ENCODE peak calls at places on chromosomes 13 and 19, in five cellular contexts. One of them, this sample, is unnamed.

GRCh38 chr19:42052241-42052863 is 17.7 kb downstream of the GRIK5 start:
- DNase-seq in BJ: no peak
- DNase-seq in CD4-positive, CD25-positive, alpha-beta regulatory T cell: no peak
- DNase-seq in right atrium auricular region: no peak
- DNase-seq in mucosa of descending colon: no peak
- DNase-seq in this sample: no peak

GRCh38 chr19:42284641-42285341 is 15.7 kb downstream of the CIC start:
- DNase-seq in right atrium auricular region: no peak
- DNase-seq in CD4-positive, CD25-positive, alpha-beta regulatory T cell: no peak
- DNase-seq in BJ: no peak
- DNase-seq in mucosa of descending colon: no peak
- DNase-seq in this sample: no peak

GRCh38 chr19:45424191-45425058 is 708 bp upstream of the ERCC1 start:
- DNase-seq in right atrium auricular region: peak
- DNase-seq in mucosa of descending colon: no peak
- DNase-seq in BJ: peak
- DNase-seq in CD4-positive, CD25-positive, alpha-beta regulatory T cell: peak
- DNase-seq in this sample: no peak

GRCh38 chr13:66114127-66114526 is 1116.0 kb downstream of the PCDH9 start:
- DNase-seq in CD4-positive, CD25-positive, alpha-beta regulatory T cell: no peak
- DNase-seq in mucosa of descending colon: no peak
- DNase-seq in BJ: peak
- DNase-seq in right atrium auricular region: no peak
- DNase-seq in this sample: no peak

GRCh38 chr19:13929956-13930355 is 8.3 kb downstream of the PODNL1 start:
- DNase-seq in CD4-positive, CD25-positive, alpha-beta regulatory T cell: no peak
- DNase-seq in right atrium auricular region: no peak
- DNase-seq in mucosa of descending colon: no peak
- DNase-seq in BJ: no peak
- DNase-seq in this sample: no peak

GRCh38 chr19:2962018-2962670 is 15.2 kb upstream of the TLE6 start:
- DNase-seq in mucosa of descending colon: peak
- DNase-seq in BJ: peak
- DNase-seq in right atrium auricular region: peak
- DNase-seq in CD4-positive, CD25-positive, alpha-beta regulatory T cell: peak
- DNase-seq in this sample: peak

GRCh38 chr19:7888145-7888825 is at the start of gene LRRC8E:
- DNase-seq in mucosa of descending colon: peak
- DNase-seq in BJ: no peak
- DNase-seq in CD4-positive, CD25-positive, alpha-beta regulatory T cell: no peak
- DNase-seq in right atrium auricular region: no peak
- DNase-seq in this sample: no peak

GRCh38 chr13:91647361-91647970 is 249.0 kb downstream of the GPC5 start:
- DNase-seq in mucosa of descending colon: peak
- DNase-seq in CD4-positive, CD25-positive, alpha-beta regulatory T cell: no peak
- DNase-seq in BJ: no peak
- DNase-seq in right atrium auricular region: no peak
- DNase-seq in this sample: no peak

GRCh38 chr19:49114630-49115363 is 627 bp downstream of the LIN7B start:
- DNase-seq in mucosa of descending colon: peak
- DNase-seq in right atrium auricular region: peak
- DNase-seq in BJ: no peak
- DNase-seq in CD4-positive, CD25-positive, alpha-beta regulatory T cell: peak
- DNase-seq in this sample: peak

GRCh38 chr19:55502197-55502952 is 14.1 kb downstream of the SSC5D start:
- DNase-seq in CD4-positive, CD25-positive, alpha-beta regulatory T cell: no peak
- DNase-seq in BJ: no peak
- DNase-seq in mucosa of descending colon: no peak
- DNase-seq in right atrium auricular region: no peak
- DNase-seq in this sample: no peak

GRCh38 chr13:113122571-113123225 is at the start of gene F10:
- DNase-seq in mucosa of descending colon: peak
- DNase-seq in CD4-positive, CD25-positive, alpha-beta regulatory T cell: no peak
- DNase-seq in BJ: peak
- DNase-seq in right atrium auricular region: peak
- DNase-seq in this sample: no peak
- H3K4me3 ChIP-seq in mucosa of descending colon: no peak
- H3K4me3 ChIP-seq in CD4-positive, CD25-positive, alpha-beta regulatory T cell: no peak
- H3K4me3 ChIP-seq in BJ: peak
- H3K4me3 ChIP-seq in right atrium auricular region: peak
- H3K4me3 ChIP-seq in this sample: no peak

GRCh38 chr19:38792250-38793111 is 3.5 kb downstream of the LGALS7B start:
- DNase-seq in CD4-positive, CD25-positive, alpha-beta regulatory T cell: peak
- DNase-seq in BJ: no peak
- DNase-seq in mucosa of descending colon: peak
- DNase-seq in right atrium auricular region: peak
- DNase-seq in this sample: no peak
- H3K4me3 ChIP-seq in CD4-positive, CD25-positive, alpha-beta regulatory T cell: no peak
- H3K4me3 ChIP-seq in BJ: no peak
- H3K4me3 ChIP-seq in mucosa of descending colon: no peak
- H3K4me3 ChIP-seq in right atrium auricular region: no peak
- H3K4me3 ChIP-seq in this sample: no peak

GRCh38 chr13:97226013-97226412 is 3.9 kb downstream of the MBNL2 start:
- DNase-seq in CD4-positive, CD25-positive, alpha-beta regulatory T cell: no peak
- DNase-seq in mucosa of descending colon: no peak
- DNase-seq in right atrium auricular region: no peak
- DNase-seq in BJ: no peak
- DNase-seq in this sample: no peak
- H3K4me3 ChIP-seq in CD4-positive, CD25-positive, alpha-beta regulatory T cell: peak
- H3K4me3 ChIP-seq in mucosa of descending colon: no peak
- H3K4me3 ChIP-seq in right atrium auricular region: peak
- H3K4me3 ChIP-seq in BJ: no peak
- H3K4me3 ChIP-seq in this sample: peak

DNA sequence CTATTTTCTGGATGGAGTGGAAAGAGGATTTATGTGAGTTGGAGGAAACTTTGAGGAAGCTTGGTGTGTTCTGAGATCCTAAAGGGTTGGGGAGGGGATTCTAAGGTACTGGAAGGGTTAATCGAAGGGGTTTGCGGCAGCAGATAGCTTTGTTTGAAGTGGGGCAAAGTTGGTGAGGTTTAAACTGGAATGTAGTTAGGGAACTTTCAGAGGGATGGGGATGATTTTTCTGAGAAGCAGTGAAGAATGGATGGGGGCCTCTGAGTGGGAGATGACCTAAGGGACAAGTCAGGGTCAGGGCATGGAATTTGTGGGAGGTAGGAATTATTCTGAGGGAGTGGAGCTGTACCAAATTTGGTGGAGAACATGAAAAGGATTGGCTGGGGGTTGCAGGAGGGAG is 3.9 kb downstream of the SAE1 start:
- DNase-seq in CD4-positive, CD25-positive, alpha-beta regulatory T cell: no peak
- DNase-seq in BJ: no peak
- DNase-seq in right atrium auricular region: no peak
- DNase-seq in mucosa of descending colon: no peak
- DNase-seq in this sample: no peak
- H3K4me3 ChIP-seq in CD4-positive, CD25-positive, alpha-beta regulatory T cell: peak
- H3K4me3 ChIP-seq in BJ: no peak
- H3K4me3 ChIP-seq in right atrium auricular region: no peak
- H3K4me3 ChIP-seq in mucosa of descending colon: no peak
- H3K4me3 ChIP-seq in this sample: no peak

DNA sequence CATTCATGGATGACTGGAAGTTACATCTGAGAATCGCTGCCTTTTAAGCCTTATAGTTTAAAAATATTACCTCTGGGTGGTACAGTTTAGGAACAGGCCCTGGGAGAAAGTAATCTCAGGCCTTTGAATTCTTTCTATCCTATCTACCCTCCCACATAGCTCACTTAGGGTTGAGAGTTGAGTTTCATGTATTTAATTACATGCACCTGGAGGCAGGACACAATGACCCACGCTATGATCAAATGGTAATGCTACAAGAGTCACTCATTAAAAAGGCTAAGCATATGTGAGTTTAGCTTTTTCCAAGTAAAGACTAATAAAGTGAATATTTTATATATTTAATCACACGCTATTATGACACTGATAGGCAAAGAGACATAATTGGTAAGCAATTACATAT is 25.3 kb upstream of the MED4 start:
- DNase-seq in BJ: no peak
- DNase-seq in mucosa of descending colon: no peak
- DNase-seq in CD4-positive, CD25-positive, alpha-beta regulatory T cell: no peak
- DNase-seq in right atrium auricular region: no peak
- DNase-seq in this sample: no peak
- H3K4me3 ChIP-seq in BJ: no peak
- H3K4me3 ChIP-seq in mucosa of descending colon: no peak
- H3K4me3 ChIP-seq in CD4-positive, CD25-positive, alpha-beta regulatory T cell: no peak
- H3K4me3 ChIP-seq in right atrium auricular region: no peak
- H3K4me3 ChIP-seq in this sample: no peak

DNA sequence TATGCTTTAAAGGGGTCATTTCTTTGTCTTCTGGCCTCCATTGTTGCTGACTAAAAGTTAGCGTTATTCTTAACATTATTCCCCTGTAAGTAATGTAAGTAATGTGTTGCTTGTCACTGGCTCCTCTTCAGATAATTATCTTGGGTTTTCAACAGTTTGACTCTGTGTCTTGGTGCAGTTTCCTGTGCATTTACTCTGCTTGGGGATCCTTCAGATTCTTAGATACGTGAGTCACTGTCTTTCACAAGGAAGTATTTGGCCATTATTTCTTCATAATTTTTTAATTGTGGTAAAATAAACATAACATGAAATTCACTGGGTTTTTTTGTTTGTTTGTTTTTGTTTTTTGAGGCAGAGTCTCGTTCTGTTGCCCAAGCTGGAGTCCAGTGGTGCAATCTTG is 13.5 kb upstream of the OR7D2 start:
- DNase-seq in CD4-positive, CD25-positive, alpha-beta regulatory T cell: no peak
- DNase-seq in mucosa of descending colon: no peak
- DNase-seq in right atrium auricular region: no peak
- DNase-seq in BJ: no peak
- DNase-seq in this sample: no peak
- H3K4me3 ChIP-seq in CD4-positive, CD25-positive, alpha-beta regulatory T cell: no peak
- H3K4me3 ChIP-seq in mucosa of descending colon: no peak
- H3K4me3 ChIP-seq in right atrium auricular region: no peak
- H3K4me3 ChIP-seq in BJ: no peak
- H3K4me3 ChIP-seq in this sample: no peak

GRCh38 chr13:75705395-75705794 is 69.3 kb downstream of the LMO7 start:
- DNase-seq in mucosa of descending colon: no peak
- DNase-seq in BJ: peak
- DNase-seq in right atrium auricular region: no peak
- DNase-seq in CD4-positive, CD25-positive, alpha-beta regulatory T cell: no peak
- DNase-seq in this sample: no peak

GRCh38 chr13:75704942-75705320 is 68.8 kb downstream of the LMO7 start:
- DNase-seq in right atrium auricular region: no peak
- DNase-seq in mucosa of descending colon: peak
- DNase-seq in CD4-positive, CD25-positive, alpha-beta regulatory T cell: no peak
- DNase-seq in BJ: no peak
- DNase-seq in this sample: no peak

GRCh38 chr13:75704194-75704941 is 68.2 kb downstream of the LMO7 start:
- DNase-seq in CD4-positive, CD25-positive, alpha-beta regulatory T cell: no peak
- DNase-seq in mucosa of descending colon: no peak
- DNase-seq in BJ: no peak
- DNase-seq in right atrium auricular region: no peak
- DNase-seq in this sample: no peak

GRCh38 chr13:75703768-75704167 is 67.6 kb downstream of the LMO7 start:
- DNase-seq in BJ: no peak
- DNase-seq in CD4-positive, CD25-positive, alpha-beta regulatory T cell: no peak
- DNase-seq in mucosa of descending colon: no peak
- DNase-seq in right atrium auricular region: no peak
- DNase-seq in this sample: no peak

GRCh38 chr13:75705908-75706307 is 69.8 kb downstream of the LMO7 start:
- DNase-seq in mucosa of descending colon: no peak
- DNase-seq in right atrium auricular region: no peak
- DNase-seq in CD4-positive, CD25-positive, alpha-beta regulatory T cell: no peak
- DNase-seq in BJ: no peak
- DNase-seq in this sample: no peak
- H3K4me3 ChIP-seq in mucosa of descending colon: no peak
- H3K4me3 ChIP-seq in right atrium auricular region: no peak
- H3K4me3 ChIP-seq in CD4-positive, CD25-positive, alpha-beta regulatory T cell: no peak
- H3K4me3 ChIP-seq in BJ: no peak
- H3K4me3 ChIP-seq in this sample: no peak

DNA sequence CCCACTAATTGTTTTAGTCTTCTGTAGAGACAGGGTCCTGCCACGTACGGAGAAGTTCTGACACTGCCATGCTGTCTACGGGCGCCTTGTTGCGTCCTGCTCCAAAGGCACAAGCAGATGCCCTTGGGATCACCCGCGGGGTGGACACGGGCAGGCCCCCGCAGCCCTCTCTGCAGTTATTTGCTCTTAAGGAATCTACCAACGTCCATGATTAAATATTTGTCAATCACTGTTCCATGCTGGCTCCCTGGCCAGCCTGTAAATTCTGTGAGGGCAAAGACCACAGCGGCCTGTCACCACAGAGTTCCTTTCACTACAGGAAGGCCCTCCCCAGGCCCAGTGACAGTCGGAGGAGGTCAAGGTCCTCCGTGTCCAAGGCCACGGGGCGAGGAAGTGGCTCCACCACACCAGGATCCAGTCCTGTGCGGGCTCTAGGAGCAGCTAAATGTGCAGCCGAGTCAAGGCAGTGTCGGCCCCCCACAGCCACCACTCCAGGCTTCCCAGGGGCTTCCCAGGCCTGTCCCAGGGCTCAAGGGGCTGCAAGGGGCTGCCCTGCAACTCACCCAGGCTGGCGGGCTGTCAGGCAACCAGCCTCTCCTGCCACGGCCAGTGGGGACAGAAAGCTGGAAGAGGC is 2.1 kb downstream of the RNF126 start:
- DNase-seq in BJ: no peak
- DNase-seq in right atrium auricular region: no peak
- DNase-seq in mucosa of descending colon: peak
- DNase-seq in CD4-positive, CD25-positive, alpha-beta regulatory T cell: no peak
- DNase-seq in this sample: no peak
- H3K4me3 ChIP-seq in BJ: peak
- H3K4me3 ChIP-seq in right atrium auricular region: no peak
- H3K4me3 ChIP-seq in mucosa of descending colon: peak
- H3K4me3 ChIP-seq in CD4-positive, CD25-positive, alpha-beta regulatory T cell: peak
- H3K4me3 ChIP-seq in this sample: peak